ENCODE peak calls at places on chromosome X, in ten cellular contexts. L is AG04450, I is sigmoid colon, X is A673, F is coronary artery, P is endodermal cell, O is iPS DF 6.9, R is endothelial cell of umbilical vein, H is aorta, M is lower lobe of right lung. Z is an unnamed sample.

GRCh38 chrX:17022205-17022604 is 75.7 kb downstream of the REPS2 start:
- DNase-seq in L (peak), I (no peak), X (peak), F (no peak), P (no peak), O (no peak), R (no peak), H (no peak), M (no peak), Z (no peak)

GRCh38 chrX:6904178-6904577 is 243.3 kb upstream of the STS start:
- DNase-seq in L (no peak), I (no peak), X (no peak), F (no peak), P (no peak), O (no peak), R (no peak), H (no peak), M (no peak), Z (no peak)

GRCh38 chrX:71625471-71625870 is 7.2 kb upstream of the CXCR3 start:
- DNase-seq in L (no peak), I (no peak), X (no peak), F (no peak), P (no peak), O (no peak), R (no peak), H (no peak), M (no peak), Z (no peak)

GRCh38 chrX:15464704-15465103 is 28.4 kb downstream of the PIR start:
- DNase-seq in L (no peak), I (no peak), X (no peak), F (no peak), P (no peak), O (no peak), R (no peak), H (no peak), M (no peak), Z (no peak)

GRCh38 chrX:13026877-13027652 is 17.4 kb downstream of the FAM9C start:
- DNase-seq in L (no peak), I (no peak), X (no peak), F (no peak), P (no peak), O (no peak), R (no peak), H (no peak), M (no peak), Z (no peak)

GRCh38 chrX:110167952-110168451 is 149.9 kb downstream of the AMMECR1 start:
- DNase-seq in L (no peak), I (no peak), X (peak), F (no peak), P (peak), O (no peak), R (no peak), H (no peak), M (peak), Z (no peak)

GRCh38 chrX:2676794-2677675 is 14.1 kb upstream of the CD99 start:
- DNase-seq in L (no peak), I (no peak), X (no peak), F (no peak), P (no peak), O (no peak), R (no peak), H (no peak), M (no peak), Z (no peak)

GRCh38 chrX:50206753-50207152 is 2.2 kb downstream of the CCNB3 start:
- DNase-seq in L (no peak), I (no peak), X (no peak), F (no peak), P (peak), O (no peak), R (no peak), H (no peak), M (no peak), Z (no peak)

GRCh38 chrX:17814059-17814458 is 47.0 kb downstream of the RAI2 start:
- DNase-seq in L (no peak), I (no peak), X (no peak), F (no peak), P (no peak), O (no peak), R (no peak), H (no peak), M (no peak), Z (no peak)

GRCh38 chrX:150456466-150456865 is 93.3 kb downstream of the MAMLD1 start:
- DNase-seq in L (no peak), I (no peak), X (no peak), F (no peak), P (no peak), O (no peak), R (no peak), H (no peak), M (no peak), Z (no peak)

GRCh38 chrX:10280061-10280460 is 123.3 kb downstream of the CLCN4 start:
- DNase-seq in L (no peak), I (no peak), X (no peak), F (no peak), P (no peak), O (no peak), R (no peak), H (no peak), M (no peak), Z (no peak)

GRCh38 chrX:104918122-104918521 is 302.4 kb downstream of the TEX13A start:
- DNase-seq in L (no peak), I (no peak), X (no peak), F (no peak), P (no peak), O (no peak), R (no peak), H (no peak), M (no peak), Z (no peak)

GRCh38 chrX:50723006-50723405 is 91.0 kb downstream of the SHROOM4 start:
- DNase-seq in L (no peak), I (no peak), X (peak), F (no peak), P (no peak), O (no peak), R (no peak), H (no peak), M (no peak), Z (no peak)

GRCh38 chrX:132272826-132273225 is 53.6 kb upstream of the RAP2C start:
- DNase-seq in L (no peak), I (no peak), X (no peak), F (no peak), P (no peak), O (no peak), R (no peak), H (no peak), M (no peak), Z (no peak)

GRCh38 chrX:109536439-109537323 is at the start of gene NXT2:
- DNase-seq in L (peak), I (peak), X (peak), F (peak), P (peak), O (peak), R (peak), H (peak), M (peak), Z (peak)

GRCh38 chrX:8358302-8358701 is 106.3 kb upstream of the VCX3B start:
- DNase-seq in L (no peak), I (no peak), X (no peak), F (no peak), P (no peak), O (no peak), R (no peak), H (no peak), M (no peak), Z (no peak)

GRCh38 chrX:42536286-42536685 is 241.7 kb downstream of the PPP1R2C start:
- DNase-seq in L (no peak), I (no peak), X (no peak), F (no peak), P (no peak), O (no peak), R (no peak), H (no peak), M (no peak), Z (no peak)

DNA sequence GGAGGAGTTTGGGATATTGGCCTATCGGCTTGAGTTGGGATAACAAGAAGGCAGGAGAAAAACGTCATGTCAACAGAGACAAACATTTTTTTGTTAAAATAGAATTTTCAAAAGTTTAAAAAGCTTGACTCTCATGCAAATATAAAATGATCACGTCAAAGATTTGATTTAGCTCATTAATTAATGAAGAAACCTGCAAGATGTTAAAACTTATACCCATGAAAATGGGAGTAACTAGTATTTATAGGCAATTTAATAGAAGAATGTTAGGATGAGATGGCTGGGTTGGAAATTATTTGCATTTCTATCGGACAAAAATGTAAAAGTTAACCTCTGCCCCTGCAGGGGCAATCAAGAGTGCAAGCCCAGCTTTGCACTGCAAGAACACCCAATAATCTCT is 184.6 kb upstream of the BCOR start:
- DNase-seq in L (no peak), I (no peak), X (no peak), F (no peak), P (no peak), O (no peak), R (no peak), H (no peak), M (no peak), Z (no peak)
- H3K27ac ChIP-seq in L (no peak), I (no peak), X (no peak), F (no peak), P (no peak), O (no peak), R (no peak), H (no peak), M (no peak), Z (no peak)

GRCh38 chrX:91435465-91435864 is 826 bp downstream of the PABPC5 start:
- DNase-seq in L (no peak), I (no peak), X (no peak), F (no peak), P (peak), O (no peak), R (no peak), H (no peak), M (no peak), Z (no peak)
- H3K4me3 ChIP-seq in L (peak), I (peak), X (no peak), F (peak), P (peak), O (no peak), R (peak), H (peak), M (peak), Z (peak)

DNA sequence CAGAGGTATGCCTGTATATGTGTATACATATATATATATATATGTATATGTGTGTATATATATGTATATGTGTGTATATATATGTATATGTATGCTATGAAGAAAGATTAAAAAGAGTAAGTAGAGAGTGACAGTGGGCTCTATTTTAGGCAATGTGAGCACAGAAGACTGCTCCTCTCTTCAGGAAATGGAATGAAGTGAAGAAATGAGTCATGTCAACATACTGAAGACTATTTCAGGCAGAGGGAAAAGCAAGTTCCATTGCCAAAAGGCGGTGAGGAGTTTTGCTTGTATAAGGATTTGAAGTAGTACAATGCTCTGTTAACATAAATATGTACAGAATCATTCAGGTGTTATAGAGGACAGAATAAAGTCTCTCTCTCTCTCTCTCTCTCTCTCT is 773.2 kb upstream of the FTHL17 start:
- DNase-seq in L (no peak), I (no peak), X (no peak), F (no peak), P (no peak), O (no peak), R (peak), H (no peak), M (no peak), Z (no peak)
- H3K27ac ChIP-seq in L (no peak), I (no peak), X (no peak), F (no peak), P (no peak), O (no peak), R (no peak), H (no peak), M (no peak), Z (no peak)

GRCh38 chrX:40209951-40210617 is 112.3 kb upstream of the BCOR start:
- DNase-seq in L (no peak), I (no peak), X (no peak), F (no peak), P (no peak), O (no peak), R (no peak), H (no peak), M (no peak), Z (no peak)

GRCh38 chrX:40207626-40208025 is 109.9 kb upstream of the BCOR start:
- DNase-seq in L (no peak), I (no peak), X (no peak), F (no peak), P (no peak), O (no peak), R (no peak), H (no peak), M (no peak), Z (no peak)

GRCh38 chrX:40202456-40202855 is 104.7 kb upstream of the BCOR start:
- DNase-seq in L (no peak), I (no peak), X (no peak), F (no peak), P (no peak), O (no peak), R (no peak), H (no peak), M (no peak), Z (no peak)

GRCh38 chrX:40201486-40201885 is 103.7 kb upstream of the BCOR start:
- DNase-seq in L (no peak), I (no peak), X (no peak), F (no peak), P (no peak), O (no peak), R (no peak), H (no peak), M (no peak), Z (no peak)

DNA sequence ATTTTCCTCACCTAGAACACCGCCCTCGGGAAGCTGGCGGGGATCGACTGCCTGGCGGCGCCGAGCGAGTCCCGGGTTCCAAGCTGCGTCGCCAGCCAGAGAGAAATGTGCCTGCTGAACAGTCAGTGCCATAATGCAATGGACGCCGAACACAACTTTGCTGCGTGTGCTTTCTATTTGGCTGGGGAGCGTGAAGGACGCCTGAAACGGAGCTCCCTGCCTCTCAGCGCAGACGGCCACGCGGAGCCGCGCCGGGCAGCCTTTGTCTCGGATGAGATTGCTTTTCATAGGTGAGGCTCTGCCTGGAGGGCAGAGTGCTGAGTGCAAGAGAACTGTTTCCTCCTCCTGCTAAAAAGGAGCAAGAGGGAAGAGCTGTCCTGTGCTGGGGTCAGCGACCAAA is 107.7 kb upstream of the BCOR start:
- DNase-seq in L (no peak), I (no peak), X (no peak), F (no peak), P (no peak), O (no peak), R (no peak), H (no peak), M (no peak), Z (no peak)
- H3K4me3 ChIP-seq in L (no peak), I (no peak), X (no peak), F (peak), P (no peak), O (no peak), R (no peak), H (no peak), M (peak), Z (no peak)

GRCh38 chrX:118062817-118063615 is 53.6 kb downstream of the KLHL13 start:
- DNase-seq in L (no peak), I (no peak), X (no peak), F (no peak), P (no peak), O (no peak), R (no peak), H (no peak), M (no peak), Z (no peak)
- H3K27ac ChIP-seq in L (no peak), I (no peak), X (no peak), F (no peak), P (no peak), O (no peak), R (no peak), H (no peak), M (no peak), Z (no peak)

GRCh38 chrX:153829799-153830631 is at the start of gene PDZD4:
- DNase-seq in L (no peak), I (peak), X (no peak), F (no peak), P (peak), O (no peak), R (no peak), H (no peak), M (no peak), Z (no peak)
- H3K4me3 ChIP-seq in L (no peak), I (peak), X (peak), F (peak), P (peak), O (peak), R (no peak), H (peak), M (peak), Z (peak)

GRCh38 chrX:152901816-152902501 is 4.1 kb downstream of the ZNF185 start:
- DNase-seq in L (no peak), I (no peak), X (no peak), F (no peak), P (peak), O (no peak), R (no peak), H (no peak), M (no peak), Z (no peak)

GRCh38 chrX:152903589-152903988 is 5.7 kb downstream of the ZNF185 start:
- DNase-seq in L (no peak), I (no peak), X (no peak), F (no peak), P (peak), O (no peak), R (no peak), H (peak), M (no peak), Z (no peak)

GRCh38 chrX:152904151-152905080 is 6.5 kb downstream of the ZNF185 start:
- DNase-seq in L (no peak), I (no peak), X (peak), F (no peak), P (peak), O (no peak), R (peak), H (peak), M (no peak), Z (no peak)

GRCh38 chrX:152900937-152901445 is 3.1 kb downstream of the ZNF185 start:
- DNase-seq in L (no peak), I (no peak), X (no peak), F (no peak), P (no peak), O (no peak), R (no peak), H (no peak), M (no peak), Z (no peak)

GRCh38 chrX:152902502-152902820 is 4.6 kb downstream of the ZNF185 start:
- DNase-seq in L (no peak), I (no peak), X (no peak), F (no peak), P (peak), O (no peak), R (no peak), H (no peak), M (no peak), Z (no peak)
- H3K27ac ChIP-seq in L (no peak), I (no peak), X (no peak), F (no peak), P (no peak), O (no peak), R (no peak), H (peak), M (no peak), Z (no peak)

GRCh38 chrX:57595381-57595811 is 3.6 kb downstream of the ZXDB start:
- DNase-seq in L (peak), I (peak), X (peak), F (no peak), P (no peak), O (no peak), R (peak), H (no peak), M (no peak), Z (no peak)
- H3K4me3 ChIP-seq in L (peak), I (peak), X (peak), F (no peak), P (peak), O (no peak), R (peak), H (no peak), M (peak), Z (peak)

DNA sequence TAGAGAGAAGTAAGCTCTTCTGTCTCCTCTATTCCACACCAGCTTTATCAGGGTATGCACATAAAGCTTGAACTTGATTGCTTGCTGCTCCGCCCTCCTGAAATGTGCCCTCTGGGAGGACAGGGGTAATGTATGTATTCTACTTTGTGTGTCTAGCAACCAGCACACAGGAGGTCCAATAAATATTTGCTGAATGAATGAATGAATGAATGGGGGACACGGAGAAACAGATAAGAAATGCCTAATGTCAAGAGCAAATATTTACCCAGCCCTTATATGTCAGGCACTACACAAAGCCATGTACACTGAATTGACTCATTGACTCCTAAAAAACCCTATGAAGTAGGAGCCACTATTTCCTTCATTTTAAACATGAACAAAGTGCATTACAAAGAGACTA is 2.3 kb upstream of the MSL3 start:
- DNase-seq in L (no peak), I (no peak), X (no peak), F (no peak), P (no peak), O (no peak), R (no peak), H (no peak), M (no peak), Z (no peak)
- H3K27ac ChIP-seq in L (no peak), I (no peak), X (no peak), F (no peak), P (no peak), O (no peak), R (no peak), H (no peak), M (no peak), Z (no peak)

GRCh38 chrX:53265771-53266170 is 15.6 kb downstream of the IQSEC2 start:
- DNase-seq in L (no peak), I (no peak), X (no peak), F (no peak), P (no peak), O (no peak), R (no peak), H (no peak), M (no peak), Z (no peak)

GRCh38 chrX:53263597-53264094 is 17.7 kb downstream of the IQSEC2 start:
- DNase-seq in L (no peak), I (no peak), X (no peak), F (no peak), P (no peak), O (no peak), R (peak), H (no peak), M (no peak), Z (no peak)

GRCh38 chrX:53266914-53267313 is 14.5 kb downstream of the IQSEC2 start:
- DNase-seq in L (no peak), I (no peak), X (no peak), F (no peak), P (no peak), O (no peak), R (no peak), H (no peak), M (no peak), Z (no peak)

GRCh38 chrX:53268173-53268572 is 13.2 kb downstream of the IQSEC2 start:
- DNase-seq in L (no peak), I (no peak), X (no peak), F (no peak), P (no peak), O (no peak), R (no peak), H (no peak), M (no peak), Z (no peak)

GRCh38 chrX:53266175-53266574 is 15.2 kb downstream of the IQSEC2 start:
- DNase-seq in L (no peak), I (no peak), X (no peak), F (no peak), P (no peak), O (no peak), R (no peak), H (no peak), M (no peak), Z (no peak)
- H3K4me3 ChIP-seq in L (no peak), I (no peak), X (no peak), F (no peak), P (no peak), O (no peak), R (no peak), H (no peak), M (no peak), Z (no peak)